ENCODE peak calls at places on chromosomes 7 and 10, in nine cellular contexts. U, K, R, O, L, N, M, Q and G are unnamed samples.

GRCh38 chr10:129853236-129853946 is 110.7 kb downstream of the EBF3 start:
- DNase-seq in O (no peak), R (no peak), M (no peak), N (no peak), L (peak; percentile 55), U (no peak), Q (no peak), K (no peak), G (peak; percentile 7)

GRCh38 chr10:22228943-22229755 is 11.3 kb upstream of the EBLN1 start:
- DNase-seq in U (peak; percentile 81), M (peak; percentile 89), O (peak; percentile 92), Q (peak; percentile 41), L (peak; percentile 92), K (peak; percentile 82), R (peak; percentile 83), N (peak; percentile 85), G (peak; percentile 95)

GRCh38 chr7:10874666-10875065 is 99.0 kb upstream of the PHF14 start:
- DNase-seq in L (no peak), M (no peak), Q (no peak), R (no peak), N (no peak), U (no peak), O (no peak), K (no peak), G (no peak)

GRCh38 chr10:28036587-28036986 is 37.7 kb upstream of the ODAD2 start:
- DNase-seq in R (no peak), K (no peak), M (no peak), Q (no peak), O (no peak), U (no peak), L (no peak), N (no peak), G (peak; percentile 93)

GRCh38 chr10:279232-279631 is 144.0 kb downstream of the ZMYND11 start:
- DNase-seq in U (no peak), K (no peak), M (no peak), O (no peak), R (no peak), N (no peak), L (no peak), Q (no peak), G (no peak)

GRCh38 chr10:100046088-100046487 is 35.6 kb downstream of the CPN1 start:
- DNase-seq in L (peak; percentile 85), K (peak; percentile 72), O (peak; percentile 86), N (peak; percentile 86), Q (peak; percentile 45), U (peak; percentile 85), R (peak; percentile 83), M (peak; percentile 69), G (peak; percentile 88)

GRCh38 chr10:132281915-132282666 is 25.7 kb downstream of the STK32C start:
- DNase-seq in L (no peak), N (no peak), M (no peak), K (no peak), Q (no peak), R (no peak), O (no peak), U (peak; percentile 40), G (no peak)

GRCh38 chr7:127885843-127886242 is 145.4 kb downstream of the LRRC4 start:
- DNase-seq in R (no peak), Q (peak; percentile 19), N (no peak), O (no peak), L (peak; percentile 30), M (peak; percentile 8), U (no peak), K (no peak), G (peak; percentile 85)

GRCh38 chr10:17199351-17199804 is 2.1 kb downstream of the TRDMT1 start:
- DNase-seq in M (peak; percentile 39), N (no peak), L (no peak), O (no peak), U (no peak), Q (no peak), R (no peak), K (no peak), G (peak; percentile 81)

GRCh38 chr7:107079212-107079940 is 34.9 kb downstream of the PRKAR2B start:
- DNase-seq in K (no peak), Q (no peak), L (no peak), N (no peak), R (no peak), O (no peak), M (no peak), U (no peak), G (no peak)

GRCh38 chr7:30303312-30304039 is 19.1 kb downstream of the ZNRF2 start:
- DNase-seq in Q (no peak), O (no peak), U (no peak), M (no peak), N (no peak), L (no peak), K (no peak), R (no peak), G (no peak)

GRCh38 chr7:118492466-118492865 is 268.0 kb downstream of the ANKRD7 start:
- DNase-seq in K (no peak), M (no peak), Q (no peak), L (no peak), O (no peak), U (no peak), R (no peak), N (no peak), G (peak; percentile 2)

GRCh38 chr7:115352375-115352774 is 430.5 kb downstream of the MDFIC start:
- DNase-seq in K (no peak), N (no peak), M (peak; percentile 85), R (no peak), U (no peak), O (no peak), L (no peak), Q (no peak), G (peak; percentile 64)

GRCh38 chr7:34756025-34756437 is 98.0 kb downstream of the NPSR1 start:
- DNase-seq in R (no peak), Q (no peak), O (no peak), M (no peak), N (no peak), K (peak; percentile 81), L (peak; percentile 30), U (no peak), G (no peak)

GRCh38 chr7:144036302-144036858 is 12.4 kb upstream of the OR2A5 start:
- DNase-seq in R (no peak), K (no peak), Q (no peak), U (no peak), M (no peak), O (no peak), N (no peak), L (no peak), G (no peak)

GRCh38 chr7:22482476-22482875 is 17.5 kb downstream of the STEAP1B start:
- DNase-seq in U (no peak), Q (no peak), N (no peak), R (no peak), O (no peak), M (no peak), K (no peak), L (no peak), G (no peak)

GRCh38 chr10:125953778-125954385 is 57.5 kb downstream of the FANK1 start:
- DNase-seq in U (no peak), N (no peak), O (no peak), R (no peak), M (no peak), L (no peak), Q (no peak), K (no peak), G (peak; percentile 18)

DNA sequence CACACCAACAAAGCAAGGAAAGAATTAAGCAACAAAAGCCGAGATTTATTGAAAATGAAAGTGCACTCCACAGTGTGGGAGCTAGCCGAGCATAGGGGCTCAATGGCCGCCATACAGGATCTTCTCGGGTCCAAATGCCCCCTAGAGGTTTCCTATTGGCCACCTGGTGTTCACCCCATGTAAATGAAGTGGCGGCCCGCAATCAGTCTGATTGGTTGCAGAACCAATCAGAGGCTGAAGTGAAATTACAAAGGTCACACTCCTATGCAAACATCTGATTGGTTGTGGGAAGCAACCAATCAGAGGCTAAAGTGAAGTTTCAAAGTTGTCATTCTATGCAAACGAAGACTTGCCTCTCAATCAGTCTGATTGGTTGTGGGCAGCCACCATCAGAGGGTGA is 61.8 kb upstream of the SLC35B4 start:
- DNase-seq in U (no peak), M (no peak), Q (no peak), R (no peak), O (no peak), K (no peak), N (no peak), L (no peak), G (no peak)
- TF ChIP-seq CTCF in U (no peak), M (peak; percentile 5), Q (no peak), R (no peak), O (no peak), K (no peak), N (no peak), L (no peak), G (no peak)

DNA sequence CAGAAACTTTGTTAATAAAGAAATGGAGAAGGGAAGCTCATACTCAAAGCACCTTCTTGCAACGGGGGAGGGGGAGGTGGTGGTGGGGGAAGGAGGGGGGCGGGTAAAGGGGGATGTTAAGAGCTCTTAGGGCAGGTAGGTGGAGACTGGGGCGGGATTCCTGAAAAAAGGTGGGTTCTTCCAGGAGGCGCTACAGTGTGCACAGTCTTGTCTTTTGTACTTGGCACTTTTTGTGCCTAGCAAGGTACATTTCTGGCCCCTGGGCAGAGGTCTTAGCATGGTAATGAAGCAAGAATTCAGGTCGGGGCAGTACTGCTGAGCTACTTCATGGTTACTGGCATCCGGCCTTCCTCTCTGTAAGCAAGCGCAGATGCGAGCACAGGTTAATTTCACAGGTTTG is 15.2 kb upstream of the LAMB4 start:
- DNase-seq in N (no peak), R (no peak), O (no peak), K (no peak), M (no peak), L (no peak), U (no peak), Q (no peak), G (no peak)
- H3K4me3 ChIP-seq in N (no peak overlapping the region), R (no peak overlapping the region), O (no peak overlapping the region), K (no peak overlapping the region), M (no peak overlapping the region), L (no peak overlapping the region), U (no peak overlapping the region), Q (no peak overlapping the region), G (no peak overlapping the region)

DNA sequence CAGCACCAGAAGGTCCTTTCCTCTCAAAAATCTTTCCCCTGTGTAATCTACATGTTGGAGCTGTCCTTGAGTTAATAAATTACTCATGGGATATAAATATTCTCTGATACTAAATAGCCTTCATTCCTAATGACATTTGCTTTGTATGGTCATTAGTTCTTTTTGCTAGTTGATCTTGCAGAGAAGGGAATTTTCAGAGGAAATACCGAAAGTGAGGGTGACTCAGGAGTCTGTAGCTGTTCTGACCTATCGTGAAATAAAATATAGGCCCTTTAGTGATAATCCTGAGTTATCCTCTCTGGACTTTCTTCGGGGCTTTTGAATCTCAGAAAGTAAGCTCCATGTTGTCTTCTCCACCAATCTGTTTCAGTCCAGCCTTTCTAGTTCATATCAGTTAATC is 19.4 kb upstream of the CLDN12 start:
- DNase-seq in K (no peak), M (peak; percentile 43), L (no peak), Q (no peak), U (no peak), O (no peak), R (no peak), N (no peak), G (peak; percentile 73)
- H3K27ac ChIP-seq in K (no peak overlapping the region), M (peak overlapping the region; percentile 68), L (no peak overlapping the region), Q (no peak overlapping the region), U (no peak overlapping the region), O (no peak overlapping the region), R (no peak overlapping the region), N (no peak overlapping the region), G (peak overlapping the region; percentile 66)

DNA sequence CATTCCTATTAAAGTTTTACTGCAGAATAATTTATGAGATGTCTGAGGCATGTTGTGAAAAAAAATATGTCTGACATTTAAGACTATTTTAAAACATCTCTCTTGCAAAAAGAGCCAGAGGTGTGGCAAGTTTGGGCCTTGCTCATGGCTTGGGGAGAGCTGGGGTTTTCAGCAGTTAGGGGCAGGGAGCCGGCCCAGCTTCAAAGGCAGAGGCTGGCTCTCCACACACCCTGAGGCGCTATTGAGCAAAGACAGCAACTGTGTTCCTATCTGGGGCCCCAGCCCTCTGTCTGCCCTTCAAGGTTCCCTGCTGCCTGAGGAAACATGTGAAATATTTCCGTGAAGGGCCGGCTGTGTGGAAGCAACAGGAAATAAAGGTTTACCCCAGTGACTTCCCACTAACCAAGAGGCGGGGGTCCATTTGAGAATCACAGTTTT is 94.0 kb downstream of the SORBS1 start:
- DNase-seq in L (peak; percentile 76), M (peak; percentile 55), K (no peak), N (peak; percentile 42), R (no peak), U (no peak), O (peak; percentile 65), Q (no peak), G (no peak)
- TF ChIP-seq CTCF in L (peak; percentile 34), M (no peak), K (no peak), N (peak; percentile 29), R (no peak), U (no peak), O (no peak), Q (no peak), G (no peak)